ENCODE peak calls at places on chromosomes 2 and 18, in six cellular contexts. U is activated CD8-positive, alpha-beta memory T cell treated with anti-CD3 and anti-CD28 coated beads for 24 hours; F is GM13977; T is SHP77 treated with DMSO at 0.1 percent for 48 hours; B is stromal cell of bone marrow; L is fibroblast of pulmonary artery. W is an unnamed sample.

GRCh38 chr18:42242758-42243157 is 287.7 kb downstream of the PIK3C3 start:
- DNase-seq in T (no peak), B (no peak), F (no peak), L (no peak), U (no peak), W (no peak)

GRCh38 chr2:199186226-199186864 is 271.4 kb downstream of the SATB2 start:
- DNase-seq in L (no peak), F (no peak), B (no peak), T (no peak), U (no peak), W (no peak)

GRCh38 chr2:27735263-27735904 is 36.1 kb upstream of the MRPL33 start:
- DNase-seq in L (peak; percentile 86), T (no peak), U (peak; percentile 87), B (peak; percentile 51), F (no peak), W (peak; percentile 60)

GRCh38 chr2:164903944-164904343 is 51.4 kb downstream of the SLC38A11 start:
- DNase-seq in T (no peak), L (no peak), F (no peak), U (no peak), B (no peak), W (no peak)

GRCh38 chr2:136024185-136024584 is 38.8 kb upstream of the DARS1 start:
- DNase-seq in L (no peak), T (no peak), U (no peak), B (no peak), F (no peak), W (no peak)

GRCh38 chr2:45380131-45380836 is 230.8 kb downstream of the SRBD1 start:
- DNase-seq in F (no peak), B (peak; percentile 48), U (no peak), L (peak; percentile 36), T (no peak), W (no peak)

GRCh38 chr18:45449761-45450227 is 165.5 kb upstream of the SLC14A2 start:
- DNase-seq in U (no peak), T (peak; percentile 73), F (no peak), L (no peak), B (peak; percentile 69), W (no peak)

GRCh38 chr18:58937204-58937603 is 72.5 kb downstream of the ZNF532 start:
- DNase-seq in B (peak; percentile 28), F (no peak), L (peak; percentile 73), U (no peak), T (no peak), W (no peak)

GRCh38 chr18:6294119-6294784 is 120.5 kb downstream of the L3MBTL4 start:
- DNase-seq in T (no peak), F (no peak), L (no peak), U (no peak), B (no peak), W (no peak)

GRCh38 chr2:184597996-184598312 is 375 bp upstream of the ZNF804A start:
- DNase-seq in F (no peak), T (no peak), B (no peak), L (no peak), U (no peak), W (no peak)

GRCh38 chr18:56475250-56475649 is 163.1 kb downstream of the TXNL1 start:
- DNase-seq in T (no peak), F (no peak), L (peak; percentile 6), B (no peak), U (no peak), W (no peak)

GRCh38 chr18:69980982-69981804 is 33.5 kb upstream of the CD226 start:
- DNase-seq in U (no peak), B (no peak), L (no peak), T (no peak), F (peak; percentile 23), W (peak; percentile 38)

GRCh38 chr2:52238782-52239181 is 1206.8 kb upstream of the NRXN1 start:
- DNase-seq in F (no peak), B (no peak), U (no peak), L (no peak), T (no peak), W (no peak)

GRCh38 chr2:105376010-105376409 is 22.8 kb downstream of the FHL2 start:
- DNase-seq in F (no peak), B (no peak), L (no peak), U (no peak), T (no peak), W (no peak)

GRCh38 chr2:239880396-239880795 is 144.7 kb downstream of the NDUFA10 start:
- DNase-seq in B (no peak), T (no peak), F (no peak), L (no peak), U (peak; percentile 30), W (no peak)

GRCh38 chr2:54770211-54770610 is 46.7 kb downstream of the EML6 start:
- DNase-seq in B (no peak), U (no peak), L (no peak), T (no peak), F (no peak), W (no peak)

GRCh38 chr2:18924905-18925691 is 335.7 kb upstream of the NT5C1B start:
- DNase-seq in F (no peak), B (peak; percentile 54), T (no peak), L (peak; percentile 79), U (no peak), W (no peak)

GRCh38 chr18:23057096-23057495 is 78.2 kb upstream of the CABLES1 start:
- DNase-seq in U (no peak), T (no peak), F (no peak), L (no peak), B (no peak), W (no peak)

GRCh38 chr2:38742797-38743559 is 8.2 kb downstream of the SRSF7 start:
- DNase-seq in U (no peak), F (no peak), B (no peak), L (no peak), T (no peak), W (no peak)

GRCh38 chr2:26724004-26724750 is 31.7 kb downstream of the KCNK3 start:
- DNase-seq in L (peak; percentile 93), F (no peak), T (peak; percentile 40), U (no peak), B (peak; percentile 86), W (no peak)

GRCh38 chr2:240235149-240235803 is 94.8 kb upstream of the OTOS start:
- DNase-seq in B (no peak), U (no peak), F (no peak), L (no peak), T (no peak), W (no peak)

GRCh38 chr2:222799262-222799918 is 61.4 kb upstream of the ACSL3 start:
- DNase-seq in F (no peak), U (no peak), L (no peak), B (no peak), T (no peak), W (no peak)